ENCODE peak calls at places on chromosome 1, in four cellular contexts. One of them, this sample, is unnamed.

GRCh38 chr1:45767035-45767434 is 16.6 kb upstream of the IPP start:
- DNase-seq in LoVo: no peak
- DNase-seq in stimulated activated naive CD4-positive, alpha-beta T cell: no peak
- DNase-seq in activated CD4-positive, alpha-beta T cell treated with anti-CD3 and anti-CD28 coated beads, Interleukin-2, amount 10 ng/mL, durations not matched to agents 7 days and 5 days: no peak
- DNase-seq in this sample: no peak

GRCh38 chr1:89598450-89599331 is 34.2 kb upstream of the LRRC8C start:
- DNase-seq in LoVo: peak
- DNase-seq in stimulated activated naive CD4-positive, alpha-beta T cell: peak
- DNase-seq in activated CD4-positive, alpha-beta T cell treated with anti-CD3 and anti-CD28 coated beads, Interleukin-2, amount 10 ng/mL, durations not matched to agents 7 days and 5 days: peak
- DNase-seq in this sample: no peak

GRCh38 chr1:9250586-9251381 is 16.2 kb downstream of the H6PD start:
- DNase-seq in LoVo: no peak
- DNase-seq in stimulated activated naive CD4-positive, alpha-beta T cell: no peak
- DNase-seq in activated CD4-positive, alpha-beta T cell treated with anti-CD3 and anti-CD28 coated beads, Interleukin-2, amount 10 ng/mL, durations not matched to agents 7 days and 5 days: no peak
- DNase-seq in this sample: no peak

GRCh38 chr1:202085682-202086373 is 36.9 kb upstream of the GPR37L1 start:
- DNase-seq in LoVo: peak
- DNase-seq in stimulated activated naive CD4-positive, alpha-beta T cell: no peak
- DNase-seq in activated CD4-positive, alpha-beta T cell treated with anti-CD3 and anti-CD28 coated beads, Interleukin-2, amount 10 ng/mL, durations not matched to agents 7 days and 5 days: no peak
- DNase-seq in this sample: no peak

GRCh38 chr1:94806451-94806861 is 13.7 kb upstream of the SLC44A3 start:
- DNase-seq in LoVo: no peak
- DNase-seq in stimulated activated naive CD4-positive, alpha-beta T cell: no peak
- DNase-seq in activated CD4-positive, alpha-beta T cell treated with anti-CD3 and anti-CD28 coated beads, Interleukin-2, amount 10 ng/mL, durations not matched to agents 7 days and 5 days: no peak
- DNase-seq in this sample: no peak

GRCh38 chr1:177255411-177255810 is 84.7 kb downstream of the BRINP2 start:
- DNase-seq in LoVo: peak
- DNase-seq in stimulated activated naive CD4-positive, alpha-beta T cell: no peak
- DNase-seq in activated CD4-positive, alpha-beta T cell treated with anti-CD3 and anti-CD28 coated beads, Interleukin-2, amount 10 ng/mL, durations not matched to agents 7 days and 5 days: no peak
- DNase-seq in this sample: no peak

GRCh38 chr1:53413175-53414001 is 45.8 kb upstream of the DMRTB1 start:
- DNase-seq in LoVo: peak
- DNase-seq in stimulated activated naive CD4-positive, alpha-beta T cell: peak
- DNase-seq in activated CD4-positive, alpha-beta T cell treated with anti-CD3 and anti-CD28 coated beads, Interleukin-2, amount 10 ng/mL, durations not matched to agents 7 days and 5 days: peak
- DNase-seq in this sample: no peak

GRCh38 chr1:54814148-54814498 is 13.0 kb upstream of the TTC22 start:
- DNase-seq in LoVo: no peak
- DNase-seq in stimulated activated naive CD4-positive, alpha-beta T cell: no peak
- DNase-seq in activated CD4-positive, alpha-beta T cell treated with anti-CD3 and anti-CD28 coated beads, Interleukin-2, amount 10 ng/mL, durations not matched to agents 7 days and 5 days: no peak
- DNase-seq in this sample: no peak

This sample was measured in LNCaP clone FGC.